ENCODE peak calls at places on chromosomes 2 and 18, in four cellular contexts. P, R, K and L are unnamed samples.

GRCh38 chr18:68604256-68604655 is 110.7 kb downstream of the TMX3 start:
- DNase-seq in K (peak), R (no peak), P (no peak), L (no peak)

GRCh38 chr2:119174216-119174992 is 15.9 kb upstream of the C1QL2 start:
- DNase-seq in R (peak), P (peak), K (peak), L (peak)

GRCh38 chr2:153057743-153058142 is 339.3 kb downstream of the ARL6IP6 start:
- DNase-seq in P (no peak), R (no peak), K (no peak), L (no peak)

GRCh38 chr18:79484661-79485621 is 89.2 kb downstream of the NFATC1 start:
- DNase-seq in R (no peak), P (no peak), K (peak), L (no peak)

GRCh38 chr2:236172866-236173733 is 4.9 kb upstream of the GBX2 start:
- DNase-seq in R (no peak), K (no peak), P (no peak), L (no peak)

GRCh38 chr18:35172451-35173035 is 68.3 kb upstream of the ZNF397 start:
- DNase-seq in R (no peak), K (no peak), P (no peak), L (no peak)

GRCh38 chr2:61970807-61971556 is 65.5 kb downstream of the COMMD1 start:
- DNase-seq in P (no peak), K (no peak), R (no peak), L (no peak)

GRCh38 chr2:18045230-18045629 is 166.8 kb downstream of the KCNS3 start:
- DNase-seq in P (no peak), R (no peak), K (no peak), L (no peak)

GRCh38 chr2:134080759-134081158 is 173.1 kb upstream of the MGAT5 start:
- DNase-seq in K (no peak), R (no peak), P (no peak), L (no peak)

GRCh38 chr2:28709101-28709500 is 42.5 kb upstream of the PPP1CB start:
- DNase-seq in R (no peak), P (no peak), K (no peak), L (no peak)

GRCh38 chr2:12923907-12924610 is 207.3 kb downstream of the TRIB2 start:
- DNase-seq in K (peak), P (no peak), R (no peak), L (no peak)

GRCh38 chr2:9857814-9858729 is 14.8 kb downstream of the TAF1B start:
- DNase-seq in P (no peak), R (no peak), K (no peak), L (no peak)

GRCh38 chr2:220394433-220394832 is 767.0 kb downstream of the SLC4A3 start:
- DNase-seq in K (no peak), R (no peak), P (no peak), L (no peak)

GRCh38 chr2:222423632-222424280 is 587 bp upstream of the SGPP2 start:
- DNase-seq in K (no peak), P (peak), R (no peak), L (peak)

GRCh38 chr2:218998414-218999002 is 5.3 kb upstream of the CRYBA2 start:
- DNase-seq in K (no peak), P (no peak), R (no peak), L (no peak)

GRCh38 chr2:134131681-134132486 is 122.0 kb upstream of the MGAT5 start:
- DNase-seq in R (no peak), K (no peak), P (no peak), L (no peak)

GRCh38 chr2:12998701-12999100 is 282.0 kb downstream of the TRIB2 start:
- DNase-seq in P (no peak), K (no peak), R (no peak), L (no peak)

GRCh38 chr2:104406273-104406726 is 447.6 kb upstream of the POU3F3 start:
- DNase-seq in R (no peak), K (no peak), P (no peak), L (no peak)

GRCh38 chr2:69428981-69429380 is 8.3 kb downstream of the NFU1 start:
- DNase-seq in R (no peak), P (no peak), K (no peak), L (no peak)

GRCh38 chr18:74281011-74281638 is 10.6 kb downstream of the CYB5A start:
- DNase-seq in R (no peak), K (no peak), P (no peak), L (no peak)

GRCh38 chr2:12087175-12087574 is 340.7 kb downstream of the LPIN1 start:
- DNase-seq in R (no peak), K (no peak), P (no peak), L (no peak)

GRCh38 chr2:240386321-240386720 is 49.1 kb upstream of the GPC1 start:
- DNase-seq in K (no peak), R (no peak), P (no peak), L (no peak)

GRCh38 chr2:186862869-186863709 is 14.1 kb upstream of the ZSWIM2 start:
- DNase-seq in P (no peak), R (no peak), K (peak), L (no peak)

GRCh38 chr18:23992119-23992940 is 22.2 kb upstream of the TTC39C start:
- DNase-seq in R (no peak), K (no peak), P (peak), L (peak)

GRCh38 chr2:125630377-125630776 is 1025.6 kb upstream of the GYPC start:
- DNase-seq in K (no peak), R (no peak), P (no peak), L (no peak)

GRCh38 chr2:16321256-16321655 is 344.4 kb downstream of the CYRIA start:
- DNase-seq in P (no peak), K (no peak), R (no peak), L (no peak)

GRCh38 chr18:48955528-48956261 is 4.9 kb upstream of the SMAD7 start:
- DNase-seq in P (no peak), K (peak), R (no peak), L (peak)

GRCh38 chr2:43041661-43042360 is 184.6 kb downstream of the ZFP36L2 start:
- DNase-seq in K (peak), P (no peak), R (no peak), L (no peak)

GRCh38 chr2:146003337-146003736 is 1483.4 kb upstream of the ZEB2 start:
- DNase-seq in K (no peak), R (no peak), P (no peak), L (no peak)

GRCh38 chr2:143513081-143513480 is 383.9 kb downstream of the ARHGAP15 start:
- DNase-seq in R (no peak), K (peak), P (no peak), L (no peak)

GRCh38 chr2:164073053-164073757 is 337.4 kb upstream of the FIGN start:
- DNase-seq in R (no peak), K (peak), P (no peak), L (no peak)

GRCh38 chr2:211103989-211104388 is 547.6 kb downstream of the CPS1 start:
- DNase-seq in P (no peak), K (no peak), R (no peak), L (no peak)

GRCh38 chr2:55862673-55863390 is 60.8 kb downstream of the EFEMP1 start:
- DNase-seq in P (no peak), R (no peak), K (peak), L (no peak)

GRCh38 chr2:233728723-233729301 is at the start of gene UGT1A3:
- DNase-seq in R (no peak), K (no peak), P (no peak), L (no peak)

GRCh38 chr2:7835693-7836680 is 845.9 kb upstream of the ID2 start:
- DNase-seq in R (no peak), K (no peak), P (no peak), L (peak)